ENCODE peak calls at places on chromosomes 13 and 19, in four cellular contexts. H, R, K and V are unnamed samples.

GRCh38 chr19:17576758-17577532 is 21.5 kb downstream of the COLGALT1 start:
- DNase-seq in H (peak; percentile 87), R (no peak), K (peak; percentile 69), V (no peak)

GRCh38 chr19:7680606-7681335 is at the start of gene TRAPPC5:
- DNase-seq in H (peak; percentile 58), R (peak; percentile 89), K (peak; percentile 90), V (peak; percentile 98)

GRCh38 chr19:7904074-7905020 is 670 bp downstream of the MAP2K7 start:
- DNase-seq in H (no peak), R (peak; percentile 82), K (peak; percentile 36), V (peak; percentile 94)

GRCh38 chr13:79508224-79508961 is 27.4 kb downstream of the NDFIP2 start:
- DNase-seq in H (no peak), R (no peak), K (no peak), V (no peak)

GRCh38 chr19:2132191-2132590 is 19.2 kb downstream of the AP3D1 start:
- DNase-seq in H (no peak), R (no peak), K (no peak), V (no peak)

GRCh38 chr13:106513608-106514007 is 21.9 kb downstream of the EFNB2 start:
- DNase-seq in H (no peak), R (no peak), K (no peak), V (no peak)

GRCh38 chr13:33633701-33634525 is 184.0 kb upstream of the RFC3 start:
- DNase-seq in H (no peak), R (no peak), K (no peak), V (no peak)

GRCh38 chr13:107099661-107100060 is 531.7 kb upstream of the ARGLU1 start:
- DNase-seq in H (no peak), R (no peak), K (no peak), V (no peak)

GRCh38 chr19:10543059-10543419 is 665 bp upstream of the ATG4D start:
- DNase-seq in H (no peak), R (no peak), K (no peak), V (no peak)

GRCh38 chr19:17681505-17682125 is 6.5 kb downstream of the UNC13A start:
- DNase-seq in H (no peak), R (no peak), K (no peak), V (no peak)

GRCh38 chr13:63954683-63955082 is 2539.0 kb upstream of the PCDH20 start:
- DNase-seq in H (no peak), R (no peak), K (no peak), V (no peak)

GRCh38 chr13:96299235-96299634 is 209.3 kb downstream of the HS6ST3 start:
- DNase-seq in H (no peak), R (no peak), K (no peak), V (no peak)

GRCh38 chr13:42990147-42990990 is 1.7 kb downstream of the EPSTI1 start:
- DNase-seq in H (no peak), R (no peak), K (no peak), V (no peak)

GRCh38 chr13:23752111-23753001 is 136.8 kb downstream of the MIPEP start:
- DNase-seq in H (no peak), R (no peak), K (no peak), V (no peak)

GRCh38 chr19:34794289-34794960 is 21.4 kb upstream of the ZNF599 start:
- DNase-seq in H (no peak), R (no peak), K (no peak), V (no peak)

GRCh38 chr19:1736280-1736679 is 17.0 kb upstream of the ONECUT3 start:
- DNase-seq in H (no peak), R (no peak), K (no peak), V (no peak)

GRCh38 chr19:19451429-19452240 is 46.2 kb downstream of the GATAD2A start:
- DNase-seq in H (no peak), R (no peak), K (peak; percentile 72), V (no peak)

GRCh38 chr13:20340759-20341161 is 108.6 kb upstream of the GJB6 start:
- DNase-seq in H (no peak), R (no peak), K (peak; percentile 66), V (no peak)

GRCh38 chr13:26993780-26994179 is 177.8 kb downstream of the USP12 start:
- DNase-seq in H (no peak), R (peak; percentile 11), K (no peak), V (no peak)

GRCh38 chr13:96200810-96201209 is 110.9 kb downstream of the HS6ST3 start:
- DNase-seq in H (no peak), R (no peak), K (no peak), V (no peak)

GRCh38 chr13:113949546-113949945 is 24.3 kb downstream of the C13orf46 start:
- DNase-seq in H (no peak), R (no peak), K (no peak), V (peak; percentile 64)

DNA sequence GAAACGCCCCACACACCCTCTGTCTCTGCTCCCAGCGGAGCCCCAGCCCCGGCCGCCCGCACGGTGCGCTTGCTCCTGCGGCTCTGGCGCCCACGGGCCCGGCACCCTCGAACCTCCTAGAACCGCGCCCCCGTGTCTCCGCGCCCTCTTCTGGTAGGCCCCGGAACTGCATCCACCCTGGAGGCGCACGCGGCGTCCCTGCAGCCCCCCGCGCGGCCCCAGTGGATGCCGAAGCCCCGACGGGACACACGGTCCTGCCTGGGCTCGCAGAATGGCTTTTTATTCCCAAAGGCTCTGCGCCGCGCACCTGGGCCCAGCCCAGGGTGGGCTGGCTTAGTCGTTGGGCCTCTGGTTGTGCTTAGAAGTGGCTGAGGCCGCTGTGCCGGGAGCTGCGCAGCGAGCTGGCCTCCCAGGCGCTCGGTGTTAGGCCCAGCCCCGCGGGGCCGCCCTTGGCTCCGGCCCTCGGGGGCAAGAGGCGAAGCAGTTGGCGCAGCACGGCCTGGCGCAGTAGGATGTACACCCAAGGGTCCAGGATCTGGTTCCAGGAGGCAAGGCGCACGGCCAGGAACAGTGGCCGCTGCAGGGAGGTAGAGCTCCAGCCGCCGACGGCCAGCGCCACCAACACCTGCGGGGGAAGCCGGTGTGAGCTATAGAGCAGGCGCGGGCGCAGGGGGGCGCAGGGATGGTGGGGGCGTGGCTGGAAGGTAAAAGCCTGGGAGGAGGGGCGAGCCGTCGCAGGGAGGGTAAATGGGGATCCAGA is 2.8 kb downstream of the PTGER1 start:
- DNase-seq in H (peak; percentile 22), R (no peak), K (peak; percentile 65), V (peak; percentile 94)
- TF ChIP-seq POLR2AphosphoS5 in H (peak; percentile 57), R (peak; percentile 27), K (peak; percentile 7), V (peak; percentile 82)

DNA sequence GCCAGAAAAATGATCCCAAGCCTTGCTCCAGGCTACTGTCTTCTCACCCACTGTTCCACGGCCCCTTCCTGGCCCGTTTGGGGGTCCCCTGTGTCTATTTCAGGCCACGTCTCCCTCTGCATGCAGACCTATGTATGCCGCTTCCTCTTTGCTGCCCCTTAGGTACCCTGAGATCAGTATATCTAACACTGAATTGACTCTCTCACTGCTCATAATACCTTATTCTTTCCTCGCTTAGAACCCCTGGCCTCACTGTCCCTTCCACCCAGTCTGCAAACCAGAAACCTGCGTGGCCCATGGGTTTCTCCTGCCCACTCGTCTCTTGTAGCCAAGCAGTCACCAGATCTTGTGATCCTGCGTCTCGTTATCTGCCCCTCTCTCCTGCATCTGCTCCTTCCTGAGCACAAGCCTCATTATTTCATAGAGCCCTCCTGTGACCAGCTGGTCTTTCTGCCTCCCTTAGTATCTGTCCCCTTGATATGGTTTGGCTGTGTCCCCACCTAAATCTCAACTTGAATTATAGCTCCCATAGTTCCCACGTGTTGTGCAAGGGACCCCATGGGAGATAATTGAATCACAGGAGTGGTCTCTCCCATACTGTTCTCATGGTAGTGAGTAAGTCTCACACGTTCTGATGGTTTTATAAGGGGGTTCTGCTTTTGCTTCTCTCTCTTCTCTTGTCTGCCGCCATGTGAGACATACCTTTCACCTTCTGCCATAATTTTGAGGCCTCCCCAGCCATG is 109.0 kb upstream of the RNF113B start:
- DNase-seq in H (no peak), R (no peak), K (no peak), V (no peak)
- TF ChIP-seq POLR2AphosphoS5 in H (no peak), R (no peak), K (no peak), V (no peak)

GRCh38 chr19:6412111-6412999 is 12.3 kb downstream of the KHSRP start:
- DNase-seq in H (peak; percentile 31), R (peak; percentile 66), K (peak; percentile 35), V (no peak)
- TF ChIP-seq POLR2AphosphoS5 in H (no peak), R (no peak), K (no peak), V (peak; percentile 8)

GRCh38 chr13:53281677-53282076 is 253.1 kb downstream of the OLFM4 start:
- DNase-seq in H (no peak), R (no peak), K (no peak), V (no peak)

GRCh38 chr13:53272873-53273272 is 244.3 kb downstream of the OLFM4 start:
- DNase-seq in H (no peak), R (no peak), K (no peak), V (no peak)

GRCh38 chr13:53276265-53276664 is 247.7 kb downstream of the OLFM4 start:
- DNase-seq in H (no peak), R (no peak), K (no peak), V (no peak)
- TF ChIP-seq POLR2AphosphoS5 in H (no peak), R (no peak), K (no peak), V (no peak)